ENCODE peak calls at places on chromosomes 12 and 14, in four cellular contexts. One of them, this sample, is unnamed.

GRCh38 chr14:81676395-81676794 is 142.7 kb upstream of the SEL1L start:
- DNase-seq in right atrium auricular region: no peak
- DNase-seq in tibial artery: no peak
- DNase-seq in psoas muscle: no peak
- DNase-seq in this sample: no peak

GRCh38 chr14:22163051-22163450 is 426.0 kb downstream of the DAD1 start:
- DNase-seq in right atrium auricular region: no peak
- DNase-seq in tibial artery: no peak
- DNase-seq in psoas muscle: no peak
- DNase-seq in this sample: no peak

GRCh38 chr12:110932048-110932447 is 11.7 kb upstream of the MYL2 start:
- DNase-seq in right atrium auricular region: no peak
- DNase-seq in tibial artery: no peak
- DNase-seq in psoas muscle: no peak
- DNase-seq in this sample: peak; percentile 84

GRCh38 chr14:22808388-22809209 is 6.6 kb downstream of the SLC7A7 start:
- DNase-seq in right atrium auricular region: no peak
- DNase-seq in tibial artery: no peak
- DNase-seq in psoas muscle: no peak
- DNase-seq in this sample: no peak

GRCh38 chr12:14373202-14373601 is 7.7 kb downstream of the ATF7IP start:
- DNase-seq in right atrium auricular region: no peak
- DNase-seq in tibial artery: no peak
- DNase-seq in psoas muscle: no peak
- DNase-seq in this sample: no peak

GRCh38 chr12:50934981-50935807 is 17.1 kb upstream of the HIGD1C start:
- DNase-seq in right atrium auricular region: no peak
- DNase-seq in tibial artery: no peak
- DNase-seq in psoas muscle: no peak
- DNase-seq in this sample: peak; percentile 24

GRCh38 chr12:130162267-130162666 is at the start of gene FZD10:
- DNase-seq in right atrium auricular region: no peak
- DNase-seq in tibial artery: peak; percentile 71
- DNase-seq in psoas muscle: no peak
- DNase-seq in this sample: peak; percentile 95

GRCh38 chr14:31937730-31938346 is 139.3 kb upstream of the ARHGAP5 start:
- DNase-seq in right atrium auricular region: peak; percentile 69
- DNase-seq in tibial artery: no peak
- DNase-seq in psoas muscle: peak; percentile 61
- DNase-seq in this sample: peak; percentile 61

GRCh38 chr14:28901631-28902030 is 135.0 kb downstream of the FOXG1 start:
- DNase-seq in right atrium auricular region: no peak
- DNase-seq in tibial artery: no peak
- DNase-seq in psoas muscle: no peak
- DNase-seq in this sample: no peak

GRCh38 chr14:24693353-24693737 is 59.4 kb upstream of the GZMB start:
- DNase-seq in right atrium auricular region: no peak
- DNase-seq in tibial artery: no peak
- DNase-seq in psoas muscle: no peak
- DNase-seq in this sample: no peak

GRCh38 chr12:106585862-106586534 is 3.2 kb downstream of the RFX4 start:
- DNase-seq in right atrium auricular region: no peak
- DNase-seq in tibial artery: no peak
- DNase-seq in psoas muscle: no peak
- DNase-seq in this sample: peak; percentile 91

GRCh38 chr12:86389949-86390348 is 133.8 kb upstream of the MGAT4C start:
- DNase-seq in right atrium auricular region: no peak
- DNase-seq in tibial artery: no peak
- DNase-seq in psoas muscle: no peak
- DNase-seq in this sample: no peak

GRCh38 chr12:55743131-55743921 is 404 bp downstream of the GDF11 start:
- DNase-seq in right atrium auricular region: no peak
- DNase-seq in tibial artery: peak; percentile 69
- DNase-seq in psoas muscle: peak; percentile 79
- DNase-seq in this sample: peak; percentile 92

GRCh38 chr14:23608454-23608853 is 27.7 kb upstream of the DHRS2 start:
- DNase-seq in right atrium auricular region: no peak
- DNase-seq in tibial artery: no peak
- DNase-seq in psoas muscle: no peak
- DNase-seq in this sample: no peak

DNA sequence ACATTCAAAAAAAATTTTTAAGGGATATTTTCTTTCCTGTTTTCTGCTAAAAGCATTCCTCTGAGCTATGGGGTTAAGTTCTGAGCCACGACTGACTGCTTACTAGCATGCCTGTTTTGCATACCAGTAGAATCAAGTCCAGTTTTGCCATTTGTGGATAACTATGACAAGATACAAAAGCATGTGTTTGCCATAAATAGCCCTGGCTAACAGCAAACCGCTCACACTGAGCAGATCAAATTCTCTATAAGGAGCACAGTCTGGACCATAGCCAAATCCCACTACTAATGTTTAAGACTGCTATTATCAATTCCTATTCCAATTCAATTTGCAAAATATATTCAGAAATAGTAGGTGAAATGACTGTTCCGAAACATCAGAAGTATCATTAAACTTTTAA is 3.2 kb downstream of the CFL2 start:
- DNase-seq in right atrium auricular region: no peak
- DNase-seq in tibial artery: no peak
- DNase-seq in psoas muscle: no peak
- DNase-seq in this sample: no peak
- H3K4me1 ChIP-seq in right atrium auricular region: peaks cover 25% of the 10 kb centered on the region
- H3K4me1 ChIP-seq in tibial artery: peaks cover 23% of the 10 kb centered on the region
- H3K4me1 ChIP-seq in psoas muscle: peaks cover 37% of the 10 kb centered on the region
- H3K4me1 ChIP-seq in this sample: no peaks in the 10 kb centered on the region

GRCh38 chr14:75236897-75237296 is 41.7 kb upstream of the FOS start:
- DNase-seq in right atrium auricular region: no peak
- DNase-seq in tibial artery: no peak
- DNase-seq in psoas muscle: no peak
- DNase-seq in this sample: no peak

GRCh38 chr14:75234173-75234855 is 44.3 kb upstream of the FOS start:
- DNase-seq in right atrium auricular region: peak; percentile 80
- DNase-seq in tibial artery: peak; percentile 81
- DNase-seq in psoas muscle: no peak
- DNase-seq in this sample: no peak

GRCh38 chr14:75240781-75241180 is 37.8 kb upstream of the FOS start:
- DNase-seq in right atrium auricular region: no peak
- DNase-seq in tibial artery: no peak
- DNase-seq in psoas muscle: no peak
- DNase-seq in this sample: no peak

GRCh38 chr14:75242546-75243273 is 35.9 kb upstream of the FOS start:
- DNase-seq in right atrium auricular region: no peak
- DNase-seq in tibial artery: no peak
- DNase-seq in psoas muscle: peak; percentile 82
- DNase-seq in this sample: no peak

GRCh38 chr14:75238728-75239455 is 39.7 kb upstream of the FOS start:
- DNase-seq in right atrium auricular region: no peak
- DNase-seq in tibial artery: no peak
- DNase-seq in psoas muscle: no peak
- DNase-seq in this sample: no peak
- TF ChIP-seq CTCF in right atrium auricular region: peak; percentile 43
- TF ChIP-seq CTCF in tibial artery: peak; percentile 8
- TF ChIP-seq CTCF in psoas muscle: peak; percentile 10
- TF ChIP-seq CTCF in this sample: no peak

DNA sequence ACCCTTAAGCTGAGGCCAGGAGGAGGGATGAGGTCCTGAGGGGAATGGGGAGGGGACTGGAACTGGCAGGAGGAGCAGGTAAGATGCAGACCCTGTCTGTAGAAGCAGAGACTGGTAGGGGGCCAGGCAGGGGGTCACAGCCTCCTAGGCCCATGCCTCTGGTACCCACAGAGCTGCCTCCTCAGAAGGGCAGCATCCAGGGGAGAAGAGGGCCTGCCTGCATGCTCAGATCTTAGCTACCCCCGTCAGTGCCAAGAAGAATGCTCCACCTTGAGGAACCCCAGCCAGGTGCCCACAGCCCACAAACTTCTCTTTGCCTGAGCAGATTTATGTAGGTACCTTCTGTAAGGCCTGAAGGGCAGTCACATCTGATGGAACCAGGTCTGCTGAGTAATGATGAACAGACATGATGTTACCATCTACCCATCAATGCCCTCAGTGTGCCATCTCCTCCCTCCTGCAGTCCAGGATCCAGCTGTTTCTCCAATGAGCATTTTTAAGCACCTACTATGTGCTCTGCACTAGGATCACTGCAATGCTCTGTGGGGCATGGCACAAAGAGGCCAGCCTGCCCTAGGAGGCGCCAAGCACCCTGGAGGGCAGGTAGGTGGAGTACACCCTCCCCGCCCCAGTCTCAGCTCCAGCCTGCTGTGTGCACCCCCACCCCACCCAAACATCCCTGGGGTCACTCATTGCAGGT is 24.8 kb upstream of the ZFP36L1 start:
- DNase-seq in right atrium auricular region: no peak
- DNase-seq in tibial artery: no peak
- DNase-seq in psoas muscle: peak; percentile 53
- DNase-seq in this sample: peak; percentile 38
- H3K4me1 ChIP-seq in right atrium auricular region: peaks cover 39% of the 10 kb centered on the region
- H3K4me1 ChIP-seq in tibial artery: peaks cover 38% of the 10 kb centered on the region
- H3K4me1 ChIP-seq in psoas muscle: peaks cover 23% of the 10 kb centered on the region
- H3K4me1 ChIP-seq in this sample: peaks cover 9% of the 10 kb centered on the region

GRCh38 chr12:123150804-123151678 is at the start of gene PITPNM2:
- DNase-seq in right atrium auricular region: no peak
- DNase-seq in tibial artery: peak; percentile 79
- DNase-seq in psoas muscle: peak; percentile 81
- DNase-seq in this sample: peak; percentile 84
- TF ChIP-seq CTCF in right atrium auricular region: peak; percentile 42
- TF ChIP-seq CTCF in tibial artery: no peak
- TF ChIP-seq CTCF in psoas muscle: peak; percentile 49
- TF ChIP-seq CTCF in this sample: peak; percentile 21

GRCh38 chr12:104505095-104505819 is 48.5 kb downstream of the CHST11 start:
- DNase-seq in right atrium auricular region: no peak
- DNase-seq in tibial artery: no peak
- DNase-seq in psoas muscle: no peak
- DNase-seq in this sample: no peak
- H3K4me1 ChIP-seq in right atrium auricular region: peaks cover 43% of the 10 kb centered on the region
- H3K4me1 ChIP-seq in tibial artery: peaks cover 9% of the 10 kb centered on the region
- H3K4me1 ChIP-seq in psoas muscle: no peaks in the 10 kb centered on the region
- H3K4me1 ChIP-seq in this sample: peaks cover 17% of the 10 kb centered on the region

This sample was measured in endodermal cell.